ENCODE peak calls at places on chromosome 1, in eight cellular contexts. Q, A, D, Y, X, I, N and B are unnamed samples.

GRCh38 chr1:182315157-182315556 is 76.4 kb downstream of the GLUL start:
- DNase-seq in Q (no peak), A (no peak), D (no peak), Y (no peak), X (no peak), I (no peak), N (no peak), B (no peak)

GRCh38 chr1:226979115-226979516 is 39.0 kb downstream of the COQ8A start:
- DNase-seq in Q (no peak), A (no peak), D (no peak), Y (no peak), X (no peak), I (no peak), N (no peak), B (no peak)

GRCh38 chr1:212981571-212982328 is 31.4 kb downstream of the VASH2 start:
- DNase-seq in Q (no peak), A (no peak), D (no peak), Y (peak), X (no peak), I (peak), N (no peak), B (no peak)

GRCh38 chr1:31666290-31666963 is 21.8 kb upstream of the PEF1 start:
- DNase-seq in Q (peak), A (peak), D (no peak), Y (peak), X (peak), I (no peak), N (no peak), B (peak)

GRCh38 chr1:203462878-203463277 is 12.7 kb upstream of the PRELP start:
- DNase-seq in Q (peak), A (peak), D (no peak), Y (no peak), X (peak), I (peak), N (no peak), B (peak)

GRCh38 chr1:77265180-77265579 is 16.6 kb upstream of the AK5 start:
- DNase-seq in Q (no peak), A (no peak), D (no peak), Y (no peak), X (no peak), I (no peak), N (no peak), B (no peak)

GRCh38 chr1:61085191-61086086 is 3.1 kb downstream of the NFIA start:
- DNase-seq in Q (peak), A (peak), D (no peak), Y (no peak), X (no peak), I (no peak), N (no peak), B (no peak)

GRCh38 chr1:229203030-229203751 is 67.7 kb upstream of the RAB4A start:
- DNase-seq in Q (peak), A (peak), D (no peak), Y (peak), X (peak), I (no peak), N (peak), B (peak)

GRCh38 chr1:46673749-46674182 is 2.1 kb downstream of the TEX38 start:
- DNase-seq in Q (peak), A (peak), D (no peak), Y (no peak), X (peak), I (no peak), N (no peak), B (peak)

GRCh38 chr1:53505891-53506290 is 46.7 kb downstream of the DMRTB1 start:
- DNase-seq in Q (no peak), A (no peak), D (no peak), Y (no peak), X (no peak), I (no peak), N (no peak), B (no peak)